ENCODE peak calls at places on chromosomes 13 and 19, in nine cellular contexts. One of them, this sample, is unnamed.

GRCh38 chr13:111006508-111007031 is 91.7 kb upstream of the ANKRD10 start:
- DNase-seq in activated CD4-positive, alpha-beta T cell treated with anti-CD3 and anti-CD28 coated beads, Interleukin-2, amount 10 ng/mL, durations not matched to agents 7 days and 5 days: no peak
- DNase-seq in NCI-H1105 treated with DMSO at 0.1 percent for 48 hours: no peak
- DNase-seq in stimulated activated CD8-positive, alpha-beta memory T cell treated with anti-CD3 and anti-CD28 coated beads, Interleukin-4, amount 100 ng/mL, for 1 hour: no peak
- DNase-seq in CD4-positive, alpha-beta memory T cell: no peak
- DNase-seq in neural crest cell: no peak
- DNase-seq in stimulated activated CD4-positive, alpha-beta T cell treated with anti-CD3 and anti-CD28 coated beads, Interleukin-4, amount 100 ng/mL, for 1 hour: no peak
- DNase-seq in bronchial epithelial cell: peak
- DNase-seq in pons: peak
- DNase-seq in this sample: no peak

GRCh38 chr13:31807090-31807541 is 67.8 kb downstream of the RXFP2 start:
- DNase-seq in activated CD4-positive, alpha-beta T cell treated with anti-CD3 and anti-CD28 coated beads, Interleukin-2, amount 10 ng/mL, durations not matched to agents 7 days and 5 days: peak
- DNase-seq in NCI-H1105 treated with DMSO at 0.1 percent for 48 hours: no peak
- DNase-seq in stimulated activated CD8-positive, alpha-beta memory T cell treated with anti-CD3 and anti-CD28 coated beads, Interleukin-4, amount 100 ng/mL, for 1 hour: peak
- DNase-seq in CD4-positive, alpha-beta memory T cell: peak
- DNase-seq in neural crest cell: no peak
- DNase-seq in stimulated activated CD4-positive, alpha-beta T cell treated with anti-CD3 and anti-CD28 coated beads, Interleukin-4, amount 100 ng/mL, for 1 hour: no peak
- DNase-seq in bronchial epithelial cell: peak
- DNase-seq in pons: no peak
- DNase-seq in this sample: no peak

GRCh38 chr19:10752237-10752912 is 34.5 kb downstream of the DNM2 start:
- DNase-seq in activated CD4-positive, alpha-beta T cell treated with anti-CD3 and anti-CD28 coated beads, Interleukin-2, amount 10 ng/mL, durations not matched to agents 7 days and 5 days: no peak
- DNase-seq in NCI-H1105 treated with DMSO at 0.1 percent for 48 hours: no peak
- DNase-seq in stimulated activated CD8-positive, alpha-beta memory T cell treated with anti-CD3 and anti-CD28 coated beads, Interleukin-4, amount 100 ng/mL, for 1 hour: no peak
- DNase-seq in CD4-positive, alpha-beta memory T cell: no peak
- DNase-seq in neural crest cell: no peak
- DNase-seq in stimulated activated CD4-positive, alpha-beta T cell treated with anti-CD3 and anti-CD28 coated beads, Interleukin-4, amount 100 ng/mL, for 1 hour: no peak
- DNase-seq in bronchial epithelial cell: no peak
- DNase-seq in pons: peak
- DNase-seq in this sample: no peak

GRCh38 chr13:66407159-66407558 is 823.0 kb downstream of the PCDH9 start:
- DNase-seq in activated CD4-positive, alpha-beta T cell treated with anti-CD3 and anti-CD28 coated beads, Interleukin-2, amount 10 ng/mL, durations not matched to agents 7 days and 5 days: no peak
- DNase-seq in NCI-H1105 treated with DMSO at 0.1 percent for 48 hours: no peak
- DNase-seq in stimulated activated CD8-positive, alpha-beta memory T cell treated with anti-CD3 and anti-CD28 coated beads, Interleukin-4, amount 100 ng/mL, for 1 hour: no peak
- DNase-seq in CD4-positive, alpha-beta memory T cell: no peak
- DNase-seq in neural crest cell: no peak
- DNase-seq in stimulated activated CD4-positive, alpha-beta T cell treated with anti-CD3 and anti-CD28 coated beads, Interleukin-4, amount 100 ng/mL, for 1 hour: no peak
- DNase-seq in bronchial epithelial cell: no peak
- DNase-seq in pons: peak
- DNase-seq in this sample: no peak

GRCh38 chr19:38409631-38410133 is 6.8 kb downstream of the FAM98C start:
- DNase-seq in activated CD4-positive, alpha-beta T cell treated with anti-CD3 and anti-CD28 coated beads, Interleukin-2, amount 10 ng/mL, durations not matched to agents 7 days and 5 days: no peak
- DNase-seq in NCI-H1105 treated with DMSO at 0.1 percent for 48 hours: no peak
- DNase-seq in stimulated activated CD8-positive, alpha-beta memory T cell treated with anti-CD3 and anti-CD28 coated beads, Interleukin-4, amount 100 ng/mL, for 1 hour: no peak
- DNase-seq in CD4-positive, alpha-beta memory T cell: no peak
- DNase-seq in neural crest cell: no peak
- DNase-seq in stimulated activated CD4-positive, alpha-beta T cell treated with anti-CD3 and anti-CD28 coated beads, Interleukin-4, amount 100 ng/mL, for 1 hour: no peak
- DNase-seq in bronchial epithelial cell: no peak
- DNase-seq in pons: no peak
- DNase-seq in this sample: no peak

GRCh38 chr19:54478677-54479266 is 5.7 kb upstream of the CDC42EP5 start:
- DNase-seq in activated CD4-positive, alpha-beta T cell treated with anti-CD3 and anti-CD28 coated beads, Interleukin-2, amount 10 ng/mL, durations not matched to agents 7 days and 5 days: peak
- DNase-seq in NCI-H1105 treated with DMSO at 0.1 percent for 48 hours: peak
- DNase-seq in stimulated activated CD8-positive, alpha-beta memory T cell treated with anti-CD3 and anti-CD28 coated beads, Interleukin-4, amount 100 ng/mL, for 1 hour: no peak
- DNase-seq in CD4-positive, alpha-beta memory T cell: no peak
- DNase-seq in neural crest cell: peak
- DNase-seq in stimulated activated CD4-positive, alpha-beta T cell treated with anti-CD3 and anti-CD28 coated beads, Interleukin-4, amount 100 ng/mL, for 1 hour: no peak
- DNase-seq in bronchial epithelial cell: peak
- DNase-seq in pons: peak
- DNase-seq in this sample: no peak

GRCh38 chr19:5563008-5563431 is 4.7 kb downstream of the TINCR start:
- DNase-seq in activated CD4-positive, alpha-beta T cell treated with anti-CD3 and anti-CD28 coated beads, Interleukin-2, amount 10 ng/mL, durations not matched to agents 7 days and 5 days: no peak
- DNase-seq in NCI-H1105 treated with DMSO at 0.1 percent for 48 hours: no peak
- DNase-seq in stimulated activated CD8-positive, alpha-beta memory T cell treated with anti-CD3 and anti-CD28 coated beads, Interleukin-4, amount 100 ng/mL, for 1 hour: no peak
- DNase-seq in CD4-positive, alpha-beta memory T cell: no peak
- DNase-seq in neural crest cell: no peak
- DNase-seq in stimulated activated CD4-positive, alpha-beta T cell treated with anti-CD3 and anti-CD28 coated beads, Interleukin-4, amount 100 ng/mL, for 1 hour: no peak
- DNase-seq in bronchial epithelial cell: no peak
- DNase-seq in pons: no peak
- DNase-seq in this sample: no peak

GRCh38 chr19:55528030-55528801 is 8.7 kb downstream of the SBK2 start:
- DNase-seq in activated CD4-positive, alpha-beta T cell treated with anti-CD3 and anti-CD28 coated beads, Interleukin-2, amount 10 ng/mL, durations not matched to agents 7 days and 5 days: no peak
- DNase-seq in NCI-H1105 treated with DMSO at 0.1 percent for 48 hours: no peak
- DNase-seq in stimulated activated CD8-positive, alpha-beta memory T cell treated with anti-CD3 and anti-CD28 coated beads, Interleukin-4, amount 100 ng/mL, for 1 hour: no peak
- DNase-seq in CD4-positive, alpha-beta memory T cell: no peak
- DNase-seq in neural crest cell: no peak
- DNase-seq in stimulated activated CD4-positive, alpha-beta T cell treated with anti-CD3 and anti-CD28 coated beads, Interleukin-4, amount 100 ng/mL, for 1 hour: no peak
- DNase-seq in bronchial epithelial cell: no peak
- DNase-seq in pons: no peak
- DNase-seq in this sample: peak

GRCh38 chr19:1231729-1232128 is 6.1 kb downstream of the CBARP start:
- DNase-seq in activated CD4-positive, alpha-beta T cell treated with anti-CD3 and anti-CD28 coated beads, Interleukin-2, amount 10 ng/mL, durations not matched to agents 7 days and 5 days: no peak
- DNase-seq in NCI-H1105 treated with DMSO at 0.1 percent for 48 hours: no peak
- DNase-seq in stimulated activated CD8-positive, alpha-beta memory T cell treated with anti-CD3 and anti-CD28 coated beads, Interleukin-4, amount 100 ng/mL, for 1 hour: no peak
- DNase-seq in CD4-positive, alpha-beta memory T cell: no peak
- DNase-seq in neural crest cell: no peak
- DNase-seq in stimulated activated CD4-positive, alpha-beta T cell treated with anti-CD3 and anti-CD28 coated beads, Interleukin-4, amount 100 ng/mL, for 1 hour: no peak
- DNase-seq in bronchial epithelial cell: no peak
- DNase-seq in pons: no peak
- DNase-seq in this sample: no peak

GRCh38 chr19:42052241-42052863 is 17.7 kb downstream of the GRIK5 start:
- DNase-seq in activated CD4-positive, alpha-beta T cell treated with anti-CD3 and anti-CD28 coated beads, Interleukin-2, amount 10 ng/mL, durations not matched to agents 7 days and 5 days: no peak
- DNase-seq in NCI-H1105 treated with DMSO at 0.1 percent for 48 hours: no peak
- DNase-seq in stimulated activated CD8-positive, alpha-beta memory T cell treated with anti-CD3 and anti-CD28 coated beads, Interleukin-4, amount 100 ng/mL, for 1 hour: no peak
- DNase-seq in CD4-positive, alpha-beta memory T cell: no peak
- DNase-seq in neural crest cell: no peak
- DNase-seq in stimulated activated CD4-positive, alpha-beta T cell treated with anti-CD3 and anti-CD28 coated beads, Interleukin-4, amount 100 ng/mL, for 1 hour: no peak
- DNase-seq in bronchial epithelial cell: peak
- DNase-seq in pons: no peak
- DNase-seq in this sample: no peak

GRCh38 chr13:110409581-110409992 is 102.5 kb downstream of the COL4A2 start:
- DNase-seq in activated CD4-positive, alpha-beta T cell treated with anti-CD3 and anti-CD28 coated beads, Interleukin-2, amount 10 ng/mL, durations not matched to agents 7 days and 5 days: no peak
- DNase-seq in NCI-H1105 treated with DMSO at 0.1 percent for 48 hours: no peak
- DNase-seq in stimulated activated CD8-positive, alpha-beta memory T cell treated with anti-CD3 and anti-CD28 coated beads, Interleukin-4, amount 100 ng/mL, for 1 hour: no peak
- DNase-seq in CD4-positive, alpha-beta memory T cell: no peak
- DNase-seq in neural crest cell: no peak
- DNase-seq in stimulated activated CD4-positive, alpha-beta T cell treated with anti-CD3 and anti-CD28 coated beads, Interleukin-4, amount 100 ng/mL, for 1 hour: no peak
- DNase-seq in bronchial epithelial cell: peak
- DNase-seq in pons: no peak
- DNase-seq in this sample: no peak

GRCh38 chr19:4437103-4437502 is 20.5 kb downstream of the UBXN6 start:
- DNase-seq in activated CD4-positive, alpha-beta T cell treated with anti-CD3 and anti-CD28 coated beads, Interleukin-2, amount 10 ng/mL, durations not matched to agents 7 days and 5 days: no peak
- DNase-seq in NCI-H1105 treated with DMSO at 0.1 percent for 48 hours: no peak
- DNase-seq in stimulated activated CD8-positive, alpha-beta memory T cell treated with anti-CD3 and anti-CD28 coated beads, Interleukin-4, amount 100 ng/mL, for 1 hour: no peak
- DNase-seq in CD4-positive, alpha-beta memory T cell: no peak
- DNase-seq in neural crest cell: no peak
- DNase-seq in stimulated activated CD4-positive, alpha-beta T cell treated with anti-CD3 and anti-CD28 coated beads, Interleukin-4, amount 100 ng/mL, for 1 hour: no peak
- DNase-seq in bronchial epithelial cell: no peak
- DNase-seq in pons: no peak
- DNase-seq in this sample: no peak

GRCh38 chr13:114038211-114038613 is 64.3 kb upstream of the C13orf46 start:
- DNase-seq in activated CD4-positive, alpha-beta T cell treated with anti-CD3 and anti-CD28 coated beads, Interleukin-2, amount 10 ng/mL, durations not matched to agents 7 days and 5 days: no peak
- DNase-seq in NCI-H1105 treated with DMSO at 0.1 percent for 48 hours: peak
- DNase-seq in stimulated activated CD8-positive, alpha-beta memory T cell treated with anti-CD3 and anti-CD28 coated beads, Interleukin-4, amount 100 ng/mL, for 1 hour: no peak
- DNase-seq in CD4-positive, alpha-beta memory T cell: no peak
- DNase-seq in neural crest cell: no peak
- DNase-seq in stimulated activated CD4-positive, alpha-beta T cell treated with anti-CD3 and anti-CD28 coated beads, Interleukin-4, amount 100 ng/mL, for 1 hour: no peak
- DNase-seq in bronchial epithelial cell: no peak
- DNase-seq in pons: no peak
- DNase-seq in this sample: no peak

GRCh38 chr19:4083677-4084546 is 17.2 kb upstream of the ZBTB7A start:
- DNase-seq in activated CD4-positive, alpha-beta T cell treated with anti-CD3 and anti-CD28 coated beads, Interleukin-2, amount 10 ng/mL, durations not matched to agents 7 days and 5 days: peak
- DNase-seq in NCI-H1105 treated with DMSO at 0.1 percent for 48 hours: no peak
- DNase-seq in stimulated activated CD8-positive, alpha-beta memory T cell treated with anti-CD3 and anti-CD28 coated beads, Interleukin-4, amount 100 ng/mL, for 1 hour: no peak
- DNase-seq in CD4-positive, alpha-beta memory T cell: peak
- DNase-seq in neural crest cell: no peak
- DNase-seq in stimulated activated CD4-positive, alpha-beta T cell treated with anti-CD3 and anti-CD28 coated beads, Interleukin-4, amount 100 ng/mL, for 1 hour: no peak
- DNase-seq in bronchial epithelial cell: no peak
- DNase-seq in pons: peak
- DNase-seq in this sample: no peak

GRCh38 chr13:94335786-94336357 is 143.6 kb downstream of the DCT start:
- DNase-seq in activated CD4-positive, alpha-beta T cell treated with anti-CD3 and anti-CD28 coated beads, Interleukin-2, amount 10 ng/mL, durations not matched to agents 7 days and 5 days: no peak
- DNase-seq in NCI-H1105 treated with DMSO at 0.1 percent for 48 hours: peak
- DNase-seq in stimulated activated CD8-positive, alpha-beta memory T cell treated with anti-CD3 and anti-CD28 coated beads, Interleukin-4, amount 100 ng/mL, for 1 hour: no peak
- DNase-seq in CD4-positive, alpha-beta memory T cell: no peak
- DNase-seq in neural crest cell: no peak
- DNase-seq in stimulated activated CD4-positive, alpha-beta T cell treated with anti-CD3 and anti-CD28 coated beads, Interleukin-4, amount 100 ng/mL, for 1 hour: no peak
- DNase-seq in bronchial epithelial cell: peak
- DNase-seq in pons: no peak
- DNase-seq in this sample: no peak

GRCh38 chr13:113787694-113788093 is 28.7 kb downstream of the TMEM255B start:
- DNase-seq in activated CD4-positive, alpha-beta T cell treated with anti-CD3 and anti-CD28 coated beads, Interleukin-2, amount 10 ng/mL, durations not matched to agents 7 days and 5 days: no peak
- DNase-seq in NCI-H1105 treated with DMSO at 0.1 percent for 48 hours: no peak
- DNase-seq in stimulated activated CD8-positive, alpha-beta memory T cell treated with anti-CD3 and anti-CD28 coated beads, Interleukin-4, amount 100 ng/mL, for 1 hour: no peak
- DNase-seq in CD4-positive, alpha-beta memory T cell: no peak
- DNase-seq in neural crest cell: no peak
- DNase-seq in stimulated activated CD4-positive, alpha-beta T cell treated with anti-CD3 and anti-CD28 coated beads, Interleukin-4, amount 100 ng/mL, for 1 hour: no peak
- DNase-seq in bronchial epithelial cell: no peak
- DNase-seq in pons: no peak
- DNase-seq in this sample: no peak

GRCh38 chr19:3547301-3547731 is 8.3 kb downstream of the TEKTIP1 start:
- DNase-seq in activated CD4-positive, alpha-beta T cell treated with anti-CD3 and anti-CD28 coated beads, Interleukin-2, amount 10 ng/mL, durations not matched to agents 7 days and 5 days: peak
- DNase-seq in NCI-H1105 treated with DMSO at 0.1 percent for 48 hours: no peak
- DNase-seq in stimulated activated CD8-positive, alpha-beta memory T cell treated with anti-CD3 and anti-CD28 coated beads, Interleukin-4, amount 100 ng/mL, for 1 hour: no peak
- DNase-seq in CD4-positive, alpha-beta memory T cell: no peak
- DNase-seq in neural crest cell: no peak
- DNase-seq in stimulated activated CD4-positive, alpha-beta T cell treated with anti-CD3 and anti-CD28 coated beads, Interleukin-4, amount 100 ng/mL, for 1 hour: peak
- DNase-seq in bronchial epithelial cell: no peak
- DNase-seq in pons: no peak
- DNase-seq in this sample: no peak

GRCh38 chr13:33728271-33729037 is 89.5 kb upstream of the RFC3 start:
- DNase-seq in activated CD4-positive, alpha-beta T cell treated with anti-CD3 and anti-CD28 coated beads, Interleukin-2, amount 10 ng/mL, durations not matched to agents 7 days and 5 days: no peak
- DNase-seq in NCI-H1105 treated with DMSO at 0.1 percent for 48 hours: no peak
- DNase-seq in stimulated activated CD8-positive, alpha-beta memory T cell treated with anti-CD3 and anti-CD28 coated beads, Interleukin-4, amount 100 ng/mL, for 1 hour: no peak
- DNase-seq in CD4-positive, alpha-beta memory T cell: no peak
- DNase-seq in neural crest cell: no peak
- DNase-seq in stimulated activated CD4-positive, alpha-beta T cell treated with anti-CD3 and anti-CD28 coated beads, Interleukin-4, amount 100 ng/mL, for 1 hour: no peak
- DNase-seq in bronchial epithelial cell: peak
- DNase-seq in pons: peak
- DNase-seq in this sample: no peak

This sample was measured in cerebellar nuclear complex.